ENCODE peak calls at places on chromosomes 11 and 22, in four cellular contexts. B, X, K and Q are unnamed samples.

GRCh38 chr22:27749597-27750225 is 51.8 kb downstream of the MN1 start:
- DNase-seq in B (no peak), K (no peak), X (no peak), Q (no peak)

GRCh38 chr22:27238935-27239510 is 562.5 kb downstream of the MN1 start:
- DNase-seq in K (peak), X (no peak), B (peak), Q (no peak)

GRCh38 chr11:2631161-2631560 is 68.6 kb downstream of the KCNQ1OT1 start:
- DNase-seq in B (no peak), X (no peak), K (no peak), Q (no peak)

GRCh38 chr22:28442951-28443876 is 236.4 kb downstream of the TTC28 start:
- DNase-seq in X (no peak), B (peak), K (no peak), Q (no peak)

GRCh38 chr11:75625970-75626691 is 42.7 kb downstream of the MAP6 start:
- DNase-seq in B (no peak), K (no peak), X (no peak), Q (no peak)

GRCh38 chr22:45574069-45574703 is 71.5 kb downstream of the FBLN1 start:
- DNase-seq in X (no peak), B (no peak), K (no peak), Q (no peak)

GRCh38 chr11:121534131-121535093 is 81.6 kb upstream of the SORL1-AS1 start:
- DNase-seq in X (no peak), B (no peak), K (no peak), Q (no peak)

GRCh38 chr22:47672526-47672925 is 910.1 kb downstream of the TBC1D22A start:
- DNase-seq in B (no peak), K (no peak), X (no peak), Q (no peak)

GRCh38 chr11:113168804-113169342 is 145.5 kb upstream of the TTC12 start:
- DNase-seq in K (no peak), B (no peak), X (no peak), Q (no peak)

GRCh38 chr11:50298182-50298988 is 265.7 kb downstream of the OR4C45 start:
- DNase-seq in B (peak), X (no peak), K (peak), Q (no peak)

GRCh38 chr11:69512790-69513189 is 31.3 kb downstream of the LINC01488 start:
- DNase-seq in K (no peak), X (no peak), B (no peak), Q (no peak)

GRCh38 chr22:23824476-23825245 is 14.1 kb downstream of the DERL3 start:
- DNase-seq in K (no peak), X (no peak), B (no peak), Q (no peak)

GRCh38 chr11:32297629-32298028 is 137.7 kb downstream of the WT1 start:
- DNase-seq in K (peak), X (no peak), B (peak), Q (no peak)

GRCh38 chr11:3051435-3052108 is 5.7 kb downstream of the CARS1 start:
- DNase-seq in K (no peak), X (no peak), B (no peak), Q (no peak)

GRCh38 chr11:3169235-3169951 is 4.3 kb upstream of the OSBPL5 start:
- DNase-seq in B (no peak), X (no peak), K (peak), Q (peak)

GRCh38 chr11:1567052-1567720 is 4.9 kb downstream of the DUSP8 start:
- DNase-seq in K (no peak), B (no peak), X (no peak), Q (no peak)

GRCh38 chr11:62142043-62142375 is 18.2 kb downstream of the INCENP start:
- DNase-seq in X (no peak), K (no peak), B (no peak), Q (no peak)

GRCh38 chr11:44596541-44597276 is 31.2 kb downstream of the CD82 start:
- DNase-seq in B (no peak), X (peak), K (no peak), Q (no peak)

GRCh38 chr11:708511-708910 is 2.5 kb downstream of the EPS8L2 start:
- DNase-seq in K (no peak), X (no peak), B (peak), Q (no peak)

GRCh38 chr11:1199689-1200610 is 22.9 kb upstream of the MUC5B start:
- DNase-seq in B (peak), K (no peak), X (no peak), Q (no peak)

GRCh38 chr11:28228196-28228595 is 120.0 kb downstream of the METTL15 start:
- DNase-seq in X (no peak), B (no peak), K (no peak), Q (no peak)

GRCh38 chr11:123129920-123130319 is 65.1 kb downstream of the CLMP start:
- DNase-seq in B (no peak), K (no peak), X (no peak), Q (no peak)

GRCh38 chr11:77289737-77290136 is 11.7 kb downstream of the GDPD4 start:
- DNase-seq in B (no peak), K (no peak), X (no peak), Q (no peak)

GRCh38 chr11:32312206-32312817 is 123.0 kb downstream of the WT1 start:
- DNase-seq in X (no peak), B (no peak), K (no peak), Q (no peak)

GRCh38 chr22:20153945-20154344 is 3.1 kb upstream of the CCDC188 start:
- DNase-seq in K (no peak), B (no peak), X (no peak), Q (no peak)

GRCh38 chr11:88293931-88294330 is 43.6 kb downstream of the CTSC start:
- DNase-seq in B (no peak), X (no peak), K (no peak), Q (no peak)

GRCh38 chr22:18044548-18045271 is 20.3 kb upstream of the MICAL3 start:
- DNase-seq in X (no peak), B (no peak), K (no peak), Q (no peak)

GRCh38 chr11:127564803-127565202 is 564.2 kb upstream of the KIRREL3 start:
- DNase-seq in K (no peak), B (no peak), X (no peak), Q (no peak)

GRCh38 chr11:45921561-45922424 is 663 bp upstream of the LARGE2 start:
- DNase-seq in B (peak), X (no peak), K (no peak), Q (no peak)

GRCh38 chr22:20647586-20648305 is 126.2 kb upstream of the SERPIND1 start:
- DNase-seq in K (no peak), B (no peak), X (no peak), Q (no peak)

GRCh38 chr11:109123811-109124787 is 297.9 kb upstream of the C11orf87 start:
- DNase-seq in B (no peak), X (no peak), K (no peak), Q (no peak)

GRCh38 chr11:132050081-132050480 is 679.7 kb downstream of the NTM start:
- DNase-seq in B (no peak), K (no peak), X (no peak), Q (no peak)

GRCh38 chr11:66962247-66962646 is 4.1 kb upstream of the PC start:
- DNase-seq in K (no peak), B (no peak), X (no peak), Q (no peak)

GRCh38 chr11:9341638-9342137 is 27.3 kb upstream of the TMEM41B start:
- DNase-seq in X (no peak), B (no peak), K (no peak), Q (no peak)
- TF ChIP-seq GABPA in X (no peak), B (no peak), K (no peak), Q (no peak)

DNA sequence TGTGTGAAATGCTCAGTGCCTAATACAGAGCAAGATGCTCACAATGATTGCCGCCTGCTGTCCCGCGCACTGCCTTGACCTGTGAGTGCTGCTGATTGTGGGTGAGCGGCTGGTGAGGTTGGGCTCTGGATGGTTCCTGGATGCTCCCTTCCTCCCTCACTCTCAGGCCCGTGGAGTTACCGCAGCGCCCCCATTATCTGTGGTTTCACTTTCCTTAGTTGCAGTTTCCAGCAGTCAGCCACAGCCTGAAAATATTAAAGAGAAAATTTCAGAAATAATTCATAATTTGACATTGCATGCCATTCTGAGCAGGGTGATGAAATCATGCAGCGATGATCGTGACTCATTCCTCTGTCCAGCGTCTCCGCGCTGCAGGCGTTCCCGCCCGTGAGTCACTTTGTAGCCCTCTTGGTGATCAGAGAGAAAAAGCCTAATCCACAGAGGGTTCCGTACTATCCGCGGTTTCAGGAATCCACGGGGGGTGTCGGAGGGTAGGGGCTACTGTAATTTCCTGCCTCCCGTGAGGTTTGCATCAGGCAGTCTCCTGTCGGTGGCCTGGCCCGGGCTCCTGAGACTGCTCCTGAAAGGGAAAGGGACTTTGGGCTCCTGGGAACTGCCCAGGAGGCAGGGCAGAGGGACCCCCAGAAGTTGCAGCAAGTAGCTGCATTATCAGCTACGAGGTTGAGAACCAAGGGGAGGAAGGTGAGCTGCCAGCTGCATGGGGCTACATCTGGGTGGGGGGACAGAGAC is 10.6 kb downstream of the RPL3 start:
- DNase-seq in B (no peak), K (no peak), X (no peak), Q (peak)
- H3K4me3 ChIP-seq in B (no peak), K (no peak), X (no peak), Q (no peak)

DNA sequence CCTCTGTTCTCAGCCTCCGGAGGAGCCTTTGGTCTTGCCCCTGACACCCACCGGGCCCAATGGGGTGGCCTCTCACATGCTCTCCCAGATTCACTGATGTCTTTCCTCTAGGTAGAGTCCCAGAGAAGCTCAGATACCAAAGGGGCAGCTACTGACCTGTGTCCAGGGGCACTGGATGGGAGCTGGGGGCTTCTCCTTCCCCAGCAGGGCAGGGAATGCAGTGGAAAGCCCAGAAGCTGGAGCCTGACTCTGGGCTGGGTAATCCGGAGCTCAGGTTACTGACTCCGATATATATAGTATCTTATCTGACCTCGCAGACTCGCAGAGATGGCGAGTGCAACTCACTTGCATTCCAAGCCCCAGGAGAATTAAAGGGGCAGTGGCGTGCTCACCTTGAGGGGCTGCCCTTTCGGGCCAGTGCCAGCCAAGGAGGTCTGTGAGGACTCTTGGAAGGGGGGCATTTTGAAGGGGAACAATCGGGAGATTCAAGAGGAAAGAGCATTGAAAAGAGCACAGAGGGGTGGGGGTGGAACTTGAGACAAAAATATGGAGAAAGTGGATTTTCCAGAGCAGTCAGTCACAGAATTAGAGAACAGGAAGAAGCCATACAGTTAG is 2.5 kb downstream of the USP2 start:
- DNase-seq in K (peak), B (no peak), X (no peak), Q (no peak)
- TF ChIP-seq GABPA in K (no peak), B (no peak), X (no peak), Q (no peak)

GRCh38 chr11:10456519-10456918 is 1.5 kb downstream of the AMPD3 start:
- DNase-seq in B (no peak), K (peak), X (no peak), Q (no peak)

GRCh38 chr11:10454506-10454901 is 560 bp upstream of the AMPD3 start:
- DNase-seq in K (no peak), X (no peak), B (no peak), Q (no peak)

GRCh38 chr11:10455637-10456487 is 798 bp downstream of the AMPD3 start:
- DNase-seq in K (peak), X (peak), B (peak), Q (peak)

GRCh38 chr11:10453261-10453660 is 1.8 kb upstream of the AMPD3 start:
- DNase-seq in B (no peak), K (no peak), X (no peak), Q (no peak)

GRCh38 chr11:10454902-10455631 is at the start of gene AMPD3:
- DNase-seq in B (peak), K (peak), X (peak), Q (no peak)
- H3K4me3 ChIP-seq in B (peak), K (peak), X (peak), Q (peak)

DNA sequence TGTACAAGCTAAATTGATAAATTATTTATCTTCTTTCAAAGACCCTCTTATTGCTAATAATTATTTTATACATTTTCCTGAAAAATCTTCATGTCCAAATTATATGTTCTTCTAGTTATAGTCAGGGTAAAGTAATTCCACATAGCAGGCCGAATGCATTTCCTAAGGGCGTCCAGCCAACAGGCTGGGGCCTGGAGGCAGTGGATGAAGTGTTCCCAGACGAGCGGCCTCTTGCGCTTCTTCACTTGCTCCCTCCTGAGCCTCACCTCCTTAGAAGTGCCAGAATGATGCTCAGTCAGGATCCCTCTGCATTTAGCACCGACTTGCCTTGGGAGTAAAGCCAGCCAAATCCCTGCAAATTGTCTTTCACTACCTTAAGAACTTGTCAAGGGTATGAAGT is 1.4 kb downstream of the OLFML1 start:
- DNase-seq in K (no peak), X (no peak), B (no peak), Q (no peak)
- TF ChIP-seq GABPA in K (no peak), X (no peak), B (no peak), Q (no peak)

GRCh38 chr22:38271927-38272372 is 860 bp downstream of the TMEM184B start:
- DNase-seq in X (no peak), K (no peak), B (no peak), Q (no peak)

GRCh38 chr22:38272373-38273134 is at the start of gene TMEM184B:
- DNase-seq in B (peak), K (peak), X (no peak), Q (peak)

GRCh38 chr22:38270091-38270972 is 2.5 kb downstream of the TMEM184B start:
- DNase-seq in K (no peak), X (no peak), B (no peak), Q (no peak)

GRCh38 chr22:38269466-38269865 is 3.3 kb downstream of the TMEM184B start:
- DNase-seq in K (no peak), B (no peak), X (no peak), Q (no peak)

GRCh38 chr22:38271101-38271500 is 1.7 kb downstream of the TMEM184B start:
- DNase-seq in B (no peak), K (no peak), X (no peak), Q (no peak)
- H3K4me3 ChIP-seq in B (peak), K (no peak), X (no peak), Q (no peak)

GRCh38 chr11:64298966-64299846 is 952 bp upstream of the CATSPERZ start:
- DNase-seq in X (no peak), B (no peak), K (no peak), Q (no peak)
- TF ChIP-seq GABPA in X (no peak), B (no peak), K (no peak), Q (no peak)

DNA sequence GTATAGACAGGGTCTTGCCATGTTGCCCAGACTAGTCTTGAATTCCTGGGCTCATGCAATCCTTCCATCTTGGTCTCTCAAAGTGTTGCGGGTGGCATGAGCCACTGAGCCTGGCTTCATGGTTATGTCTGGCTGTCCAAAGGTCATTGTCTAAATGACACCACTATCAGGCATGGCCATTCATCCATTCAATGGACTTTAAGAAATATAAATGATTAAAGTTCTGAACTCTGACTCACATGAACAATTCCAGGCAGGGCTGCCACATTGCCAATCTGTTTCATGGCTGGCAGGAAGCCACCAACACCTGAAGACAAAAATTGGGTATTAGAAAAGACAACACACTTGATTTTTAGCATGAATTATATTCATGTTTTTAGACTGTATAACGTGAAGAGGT is 4.1 kb downstream of the RTCB start:
- DNase-seq in B (no peak), K (no peak), X (no peak), Q (no peak)
- H3K4me3 ChIP-seq in B (no peak), K (no peak), X (no peak), Q (no peak)

DNA sequence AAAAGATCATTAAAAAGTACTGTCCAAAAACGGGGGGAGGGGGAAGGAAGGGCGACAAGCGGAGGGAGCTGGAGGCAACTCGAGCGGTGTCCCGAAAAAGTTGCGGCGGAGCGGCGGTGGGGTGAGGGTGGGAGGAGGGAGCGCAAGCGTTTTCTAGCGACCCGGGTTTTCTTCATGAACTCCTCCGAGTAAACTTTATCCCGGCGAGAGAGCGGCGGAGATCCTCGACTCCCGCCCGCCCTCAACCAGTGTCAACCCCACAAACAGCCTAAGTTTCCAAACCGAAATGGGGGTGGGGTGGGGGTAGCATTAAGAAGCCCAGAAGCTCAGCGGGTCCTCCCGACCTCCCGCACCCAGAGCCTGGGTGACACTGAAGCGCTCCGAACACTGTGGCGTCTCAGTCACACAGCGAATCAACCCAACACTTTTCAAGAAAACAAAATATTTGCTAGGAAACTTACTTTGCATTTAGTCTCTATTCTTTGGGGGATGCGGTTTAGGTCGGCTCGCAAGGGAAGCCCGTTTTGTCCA is 132.9 kb upstream of the C11orf58 start:
- DNase-seq in K (peak), X (no peak), B (peak), Q (no peak)
- TF ChIP-seq GABPA in K (no peak), X (no peak), B (no peak), Q (no peak)

GRCh38 chr11:74002832-74003231 is 6.1 kb downstream of the UCP3 start:
- DNase-seq in K (no peak), B (no peak), X (no peak), Q (no peak)

GRCh38 chr11:74001822-74002286 is 7.0 kb downstream of the UCP3 start:
- DNase-seq in B (no peak), X (no peak), K (no peak), Q (no peak)

GRCh38 chr11:74004694-74005615 is 3.9 kb downstream of the UCP3 start:
- DNase-seq in K (peak), B (no peak), X (no peak), Q (no peak)

GRCh38 chr11:74005721-74006517 is 3.0 kb downstream of the UCP3 start:
- DNase-seq in K (no peak), X (no peak), B (peak), Q (no peak)

GRCh38 chr11:74004046-74004693 is 4.7 kb downstream of the UCP3 start:
- DNase-seq in X (no peak), K (no peak), B (no peak), Q (no peak)
- H3K4me3 ChIP-seq in X (no peak), K (no peak), B (no peak), Q (no peak)